ENCODE peak calls at places on chromosomes 3 and 15, in seven cellular contexts. L, B, U, T, M, X and G are unnamed samples.

GRCh38 chr15:96268421-96269204 is 61.9 kb upstream of the NR2F2 start:
- DNase-seq in L (peak), B (no peak), U (no peak), T (no peak), M (no peak), X (no peak), G (no peak)

GRCh38 chr3:122030381-122031122 is 8.5 kb upstream of the ILDR1 start:
- DNase-seq in L (no peak), B (no peak), U (no peak), T (peak), M (peak), X (no peak), G (no peak)

GRCh38 chr3:190848891-190849290 is 13.6 kb downstream of the GMNC start:
- DNase-seq in L (no peak), B (no peak), U (no peak), T (no peak), M (no peak), X (no peak), G (no peak)

GRCh38 chr3:67884345-67884744 is 229.9 kb upstream of the SUCLG2 start:
- DNase-seq in L (no peak), B (no peak), U (no peak), T (no peak), M (no peak), X (no peak), G (no peak)

GRCh38 chr15:68731318-68731897 is 89.3 kb downstream of the ANP32A start:
- DNase-seq in L (no peak), B (peak), U (no peak), T (no peak), M (no peak), X (no peak), G (no peak)

GRCh38 chr15:74835312-74835823 is 7.6 kb downstream of the ULK3 start:
- DNase-seq in L (peak), B (no peak), U (peak), T (no peak), M (peak), X (no peak), G (peak)

GRCh38 chr3:162719684-162720341 is 1223.2 kb downstream of the OTOL1 start:
- DNase-seq in L (peak), B (no peak), U (no peak), T (peak), M (peak), X (no peak), G (no peak)

GRCh38 chr3:131007782-131008181 is 18.8 kb downstream of the ASTE1 start:
- DNase-seq in L (no peak), B (no peak), U (no peak), T (no peak), M (peak), X (no peak), G (no peak)

GRCh38 chr3:195909645-195910498 is 1.5 kb upstream of the TNK2 start:
- DNase-seq in L (peak), B (peak), U (peak), T (no peak), M (peak), X (no peak), G (peak)

GRCh38 chr15:58182460-58183163 is 44.4 kb downstream of the AQP9 start:
- DNase-seq in L (peak), B (no peak), U (peak), T (no peak), M (peak), X (no peak), G (no peak)

GRCh38 chr3:195886181-195887141 is 21.9 kb downstream of the TNK2 start:
- DNase-seq in L (no peak), B (peak), U (peak), T (no peak), M (no peak), X (no peak), G (no peak)

GRCh38 chr15:70863450-70864218 is 9.7 kb upstream of the LARP6 start:
- DNase-seq in L (peak), B (no peak), U (no peak), T (no peak), M (peak), X (no peak), G (no peak)

GRCh38 chr3:101938262-101938847 is 89.0 kb downstream of the NFKBIZ start:
- DNase-seq in L (no peak), B (no peak), U (no peak), T (no peak), M (no peak), X (peak), G (no peak)

GRCh38 chr3:166457382-166457781 is 620.2 kb upstream of the BCHE start:
- DNase-seq in L (no peak), B (no peak), U (no peak), T (no peak), M (no peak), X (no peak), G (no peak)

GRCh38 chr3:159844801-159845261 is 143.8 kb upstream of the IL12A start:
- DNase-seq in L (no peak), B (no peak), U (no peak), T (no peak), M (no peak), X (no peak), G (no peak)

GRCh38 chr3:169091196-169091595 is 572.3 kb downstream of the MECOM start:
- DNase-seq in L (no peak), B (no peak), U (no peak), T (peak), M (peak), X (no peak), G (no peak)

GRCh38 chr3:62373215-62373614 is at the start of gene FEZF2:
- DNase-seq in L (no peak), B (no peak), U (no peak), T (no peak), M (no peak), X (no peak), G (no peak)

GRCh38 chr3:56997675-56998074 is 62.8 kb upstream of the SPATA12 start:
- DNase-seq in L (no peak), B (no peak), U (no peak), T (no peak), M (peak), X (no peak), G (no peak)

GRCh38 chr15:98177950-98178848 is 217.7 kb downstream of the ARRDC4 start:
- DNase-seq in L (peak), B (peak), U (no peak), T (peak), M (peak), X (no peak), G (peak)

GRCh38 chr3:30042274-30042859 is 564.0 kb upstream of the TGFBR2 start:
- DNase-seq in L (peak), B (peak), U (peak), T (peak), M (peak), X (no peak), G (peak)

GRCh38 chr3:148146947-148147346 is 550.8 kb upstream of the AGTR1 start:
- DNase-seq in L (peak), B (no peak), U (no peak), T (peak), M (peak), X (no peak), G (no peak)

GRCh38 chr15:85316244-85316934 is 64.0 kb upstream of the AKAP13 start:
- DNase-seq in L (no peak), B (no peak), U (no peak), T (peak), M (peak), X (no peak), G (no peak)

GRCh38 chr3:15120986-15121385 is 22.0 kb upstream of the RBSN start:
- DNase-seq in L (no peak), B (no peak), U (no peak), T (no peak), M (no peak), X (no peak), G (no peak)

GRCh38 chr3:165195226-165195625 is 958 bp downstream of the SLITRK3 start:
- DNase-seq in L (no peak), B (no peak), U (no peak), T (no peak), M (no peak), X (no peak), G (no peak)

GRCh38 chr15:39919740-39920509 is at the start of gene GPR176:
- DNase-seq in L (peak), B (peak), U (peak), T (no peak), M (peak), X (no peak), G (no peak)